ENCODE peak calls at places on chromosomes 5 and 9, in four cellular contexts. H is Karpas-422, R is HepG2, X is PC-3. K is an unnamed sample. For H3K9me3, the result is how much of the 10 kb centered on the place peaks cover.

GRCh38 chr9:20551835-20552234 is 70.5 kb downstream of the MLLT3 start:
- DNase-seq in H (no peak), R (no peak), X (peak), K (no peak)

GRCh38 chr9:3758816-3759576 is 233.2 kb upstream of the RFX3 start:
- DNase-seq in H (no peak), R (no peak), X (no peak), K (peak)

GRCh38 chr9:114355821-114356220 is 26.2 kb downstream of the ORM2 start:
- DNase-seq in H (no peak), R (no peak), X (no peak), K (no peak)

GRCh38 chr5:17828709-17829108 is 194.4 kb downstream of the TAF11L14 start:
- DNase-seq in H (no peak), R (no peak), X (no peak), K (peak)

GRCh38 chr5:10987881-10988504 is 227.0 kb upstream of the DAP start:
- DNase-seq in H (peak), R (peak), X (peak), K (peak)

GRCh38 chr5:122515709-122516431 is 203.8 kb downstream of the SNCAIP start:
- DNase-seq in H (peak), R (peak), X (peak), K (peak)

GRCh38 chr9:137276757-137277328 is 683 bp upstream of the TOR4A start:
- DNase-seq in H (peak), R (peak), X (peak), K (peak)

GRCh38 chr9:93813687-93814560 is 141.2 kb downstream of the BARX1 start:
- DNase-seq in H (no peak), R (no peak), X (no peak), K (no peak)

GRCh38 chr9:78871452-78872331 is 574.8 kb downstream of the PSAT1 start:
- DNase-seq in H (no peak), R (no peak), X (peak), K (peak)

GRCh38 chr5:137995077-137995746 is 37.7 kb downstream of the FAM13B start:
- DNase-seq in H (no peak), R (peak), X (peak), K (peak)

GRCh38 chr5:90473321-90474234 is 993 bp downstream of the MBLAC2 start:
- DNase-seq in H (peak), R (peak), X (peak), K (peak)

GRCh38 chr9:35561468-35562261 is 43.4 kb upstream of the TESK1 start:
- DNase-seq in H (no peak), R (no peak), X (no peak), K (no peak)

GRCh38 chr9:126690431-126691051 is 76.8 kb downstream of the LMX1B start:
- DNase-seq in H (peak), R (no peak), X (peak), K (peak)

GRCh38 chr5:154097031-154097430 is 58.3 kb downstream of the MFAP3 start:
- DNase-seq in H (peak), R (peak), X (peak), K (no peak)
- H3K4me3 ChIP-seq in H (no peak), R (no peak), X (no peak), K (no peak)

GRCh38 chr5:180127682-180128670 is 56.4 kb upstream of the RNF130 start:
- DNase-seq in H (no peak), R (no peak), X (no peak), K (no peak)
- H3K9ac ChIP-seq in H (no peak), R (no peak), X (no peak), K (no peak)

GRCh38 chr5:87949665-87950640 is 318.7 kb downstream of the TMEM161B start:
- DNase-seq in H (no peak), R (no peak), X (no peak), K (no peak)
- H3K9me3 ChIP-seq in H (under half), R (under half), X (under half), K (under half)

DNA sequence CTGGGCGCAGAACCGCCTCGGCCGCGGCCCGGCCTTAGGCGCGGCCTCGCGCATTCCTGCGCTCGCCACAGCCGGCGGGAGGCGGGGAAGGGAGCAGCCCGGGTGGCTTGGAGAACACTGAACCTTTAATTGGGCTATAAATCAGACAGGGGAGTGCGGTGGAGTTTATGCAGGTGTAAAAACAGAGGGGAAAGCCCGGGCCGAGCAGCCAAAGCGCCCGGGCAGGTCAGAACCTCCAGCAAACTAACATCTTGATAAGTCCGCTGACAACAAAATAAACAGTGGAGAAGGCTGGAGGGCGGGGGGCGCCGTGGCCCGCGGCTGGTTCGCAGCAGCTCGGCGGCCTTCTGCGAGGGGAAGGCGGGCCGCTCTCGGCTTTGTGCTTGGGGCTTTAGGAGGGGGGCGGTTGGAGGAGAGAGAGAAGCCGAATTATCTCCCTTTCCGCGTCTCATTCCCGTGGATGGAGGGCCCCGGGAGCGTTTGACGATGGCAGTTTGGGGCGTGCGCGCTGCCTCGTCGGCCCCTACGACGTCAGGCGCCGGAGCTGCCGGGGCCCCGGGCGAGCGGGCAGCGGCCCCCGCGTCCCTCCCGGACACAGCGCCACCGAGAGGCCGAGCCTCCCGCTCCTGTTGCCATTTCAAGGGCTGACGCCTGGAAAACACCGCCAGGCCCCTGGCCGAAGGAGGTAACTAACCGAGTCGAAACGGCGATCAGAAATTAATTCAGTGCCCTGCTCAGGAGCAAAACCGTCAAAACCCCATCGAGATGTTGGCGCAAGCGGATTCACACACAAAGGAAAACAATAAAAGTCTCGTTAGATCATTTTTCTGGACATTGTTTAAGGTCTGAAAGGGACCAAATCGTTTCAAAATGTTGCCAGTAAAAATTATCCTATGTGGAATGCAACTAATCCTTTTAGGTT is 11.2 kb downstream of the FOXD1 start:
- DNase-seq in H (no peak), R (no peak), X (peak), K (peak)
- H3K4me3 ChIP-seq in H (no peak), R (peak), X (peak), K (no peak)

DNA sequence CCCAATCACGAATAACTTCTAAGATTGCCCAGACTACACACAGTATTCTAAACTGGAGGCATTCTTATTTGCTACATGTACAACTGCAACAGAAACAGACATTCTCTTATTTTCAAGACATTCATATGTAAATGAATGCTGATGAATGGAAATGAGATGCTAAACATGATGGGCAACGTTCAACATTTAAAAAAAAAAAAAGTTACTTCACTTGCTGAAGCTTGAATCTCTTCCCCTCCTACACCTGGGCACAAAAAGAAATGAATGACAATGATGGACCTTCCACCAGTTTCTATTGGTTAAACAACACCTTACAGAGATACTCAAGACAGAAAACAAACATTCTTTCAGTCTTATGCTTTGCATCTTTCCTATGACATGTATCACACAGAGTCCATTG is 160.5 kb downstream of the BNC2 start:
- DNase-seq in H (no peak), R (no peak), X (no peak), K (no peak)
- H3K9ac ChIP-seq in H (no peak), R (no peak), X (no peak), K (no peak)

GRCh38 chr5:141343953-141344463 is 379 bp downstream of the PCDHGA3 start:
- DNase-seq in H (no peak), R (no peak), X (no peak), K (no peak)
- H3K9me3 ChIP-seq in H (under half), R (under half), X (under half), K (under half)

GRCh38 chr9:131095666-131096489 is 453 bp upstream of the AIF1L start:
- DNase-seq in H (no peak), R (peak), X (peak), K (peak)
- H3K4me3 ChIP-seq in H (no peak), R (peak), X (peak), K (no peak)

GRCh38 chr9:128361296-128361980 is 9.7 kb upstream of the URM1 start:
- DNase-seq in H (no peak), R (no peak), X (no peak), K (no peak)
- H3K9ac ChIP-seq in H (peak), R (no peak), X (peak), K (peak)

DNA sequence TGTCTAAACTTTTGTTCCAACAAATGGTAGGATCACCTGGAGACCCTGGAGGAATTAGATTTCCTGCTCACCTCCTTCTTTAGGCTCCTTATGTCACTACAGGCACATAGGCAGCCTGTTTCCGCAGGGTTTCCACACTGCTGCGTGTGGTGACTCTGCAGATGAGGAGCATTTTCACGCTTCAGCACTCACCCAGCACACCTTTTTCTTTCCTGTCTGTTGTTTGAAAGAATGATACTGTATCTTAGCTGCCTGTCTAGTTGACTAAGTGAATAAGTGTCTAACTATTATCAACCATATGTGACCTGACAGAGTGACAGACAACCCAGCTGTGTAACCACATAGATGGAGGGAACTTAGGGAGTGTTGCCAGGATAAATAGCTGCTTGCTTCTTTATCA is 36.1 kb downstream of the ZNF510 start:
- DNase-seq in H (no peak), R (no peak), X (no peak), K (no peak)
- H3K9me3 ChIP-seq in H (under half), R (under half), X (under half), K (half or more)

K was measured in adipocyte.